ENCODE peak calls at places on chromosomes 6 and 20, in seven cellular contexts. W, U, G, N, C, D and K are unnamed samples.
A peak's percentile ranks its signal among the peaks of the same experiment; 100 is the strongest.

GRCh38 chr6:125793280-125793679 is 2.5 kb downstream of the NCOA7 start:
- DNase-seq in N (no peak), C (no peak), D (no peak), U (no peak), W (no peak), G (no peak), K (no peak)

GRCh38 chr6:81718126-81718525 is 34.4 kb downstream of the TENT5A start:
- DNase-seq in W (no peak), C (no peak), N (no peak), D (no peak), U (no peak), G (no peak), K (no peak)

GRCh38 chr6:147161974-147162495 is 42.2 kb upstream of the STXBP5 start:
- DNase-seq in N (no peak), W (no peak), D (no peak), G (no peak), C (no peak), U (no peak), K (no peak)

GRCh38 chr20:64033981-64034493 is 1.9 kb upstream of the C20orf204 start:
- DNase-seq in D (no peak), W (no peak), C (no peak), G (no peak), U (no peak), N (no peak), K (no peak)

GRCh38 chr20:10863337-10864060 is 189.7 kb upstream of the JAG1 start:
- DNase-seq in W (no peak), N (no peak), C (no peak), D (no peak), U (peak; percentile 42), G (no peak), K (no peak)

GRCh38 chr6:4647414-4648365 is 128.5 kb upstream of the CDYL start:
- DNase-seq in W (peak; percentile 41), U (peak; percentile 80), N (peak; percentile 16), G (no peak), D (peak; percentile 76), C (peak; percentile 3), K (peak; percentile 85)

GRCh38 chr20:48247961-48248360 is 462.7 kb upstream of the SULF2 start:
- DNase-seq in W (no peak), C (no peak), G (no peak), N (no peak), D (no peak), U (no peak), K (no peak)

GRCh38 chr20:29741594-29741893 is 1515.9 kb upstream of the DEFB115 start:
- DNase-seq in N (no peak), U (no peak), W (no peak), C (no peak), D (no peak), G (no peak), K (no peak)

GRCh38 chr20:51220293-51220706 is 197.4 kb upstream of the KCNG1 start:
- DNase-seq in N (no peak), C (peak; percentile 50), W (peak; percentile 62), D (no peak), G (no peak), U (peak; percentile 66), K (peak; percentile 77)

GRCh38 chr20:62935204-62935967 is 2.6 kb upstream of the GID8 start:
- DNase-seq in G (no peak), U (no peak), W (no peak), D (no peak), C (no peak), N (no peak), K (peak; percentile 3)